ENCODE peak calls at places on chromosomes 16 and 17, in eight cellular contexts. J is H7, V is uterus, M is ovary, P is tibial nerve, B is lower lobe of right lung, Y is H1, K is neural progenitor cell. S is an unnamed sample. For H3K36me3, the result is how much of the 10 kb centered on the place peaks cover.

GRCh38 chr16:72884037-72884436 is 163.9 kb downstream of the ZFHX3 start:
- DNase-seq in J (no peak), V (no peak), M (no peak), P (no peak), B (no peak), Y (no peak), K (no peak), S (no peak)

GRCh38 chr16:70391881-70392481 is 45.3 kb downstream of the DDX19A start:
- DNase-seq in J (no peak), V (peak), M (peak), P (peak), B (no peak), Y (no peak), K (no peak), S (no peak)

GRCh38 chr16:48969611-48970010 is 312.0 kb downstream of the CBLN1 start:
- DNase-seq in J (no peak), V (no peak), M (no peak), P (no peak), B (no peak), Y (no peak), K (no peak), S (no peak)

GRCh38 chr17:40190197-40191021 is 13.1 kb downstream of the RAPGEFL1 start:
- DNase-seq in J (peak), V (no peak), M (no peak), P (no peak), B (no peak), Y (peak), K (peak), S (no peak)

GRCh38 chr16:11080999-11081630 is 136.8 kb downstream of the CLEC16A start:
- DNase-seq in J (no peak), V (no peak), M (no peak), P (no peak), B (no peak), Y (no peak), K (no peak), S (no peak)

GRCh38 chr17:6162216-6162615 is 92.0 kb downstream of the WSCD1 start:
- DNase-seq in J (peak), V (no peak), M (no peak), P (no peak), B (no peak), Y (peak), K (peak), S (no peak)

GRCh38 chr16:65534121-65534528 is 412.3 kb upstream of the CDH11 start:
- DNase-seq in J (no peak), V (no peak), M (no peak), P (no peak), B (no peak), Y (no peak), K (no peak), S (no peak)

GRCh38 chr16:66390346-66391108 is 24.0 kb downstream of the CDH5 start:
- DNase-seq in J (no peak), V (no peak), M (no peak), P (no peak), B (no peak), Y (no peak), K (no peak), S (no peak)

GRCh38 chr16:73274140-73274539 is 226.2 kb upstream of the ZFHX3 start:
- DNase-seq in J (no peak), V (no peak), M (no peak), P (no peak), B (no peak), Y (no peak), K (no peak), S (no peak)

GRCh38 chr17:41140360-41141132 is at the start of gene KRTAP4-6:
- DNase-seq in J (no peak), V (no peak), M (no peak), P (no peak), B (no peak), Y (no peak), K (no peak), S (no peak)

GRCh38 chr17:57871863-57872262 is 22.0 kb upstream of the MRPS23 start:
- DNase-seq in J (peak), V (no peak), M (no peak), P (no peak), B (no peak), Y (no peak), K (no peak), S (no peak)

GRCh38 chr16:30183961-30184429 is 593 bp downstream of the CORO1A start:
- DNase-seq in J (no peak), V (peak), M (no peak), P (no peak), B (peak), Y (no peak), K (no peak), S (peak)

GRCh38 chr16:30637952-30638351 is 12.8 kb upstream of the PRR14 start:
- DNase-seq in J (peak), V (no peak), M (no peak), P (no peak), B (no peak), Y (no peak), K (peak), S (no peak)

GRCh38 chr17:75295220-75296158 is 6.3 kb upstream of the SLC25A19 start:
- DNase-seq in J (no peak), V (no peak), M (no peak), P (no peak), B (no peak), Y (no peak), K (no peak), S (no peak)

GRCh38 chr16:75218256-75219076 is at the start of gene CTRB1:
- DNase-seq in J (peak), V (no peak), M (no peak), P (no peak), B (no peak), Y (no peak), K (no peak), S (no peak)

GRCh38 chr17:80446645-80447405 is 29.6 kb downstream of the NPTX1 start:
- DNase-seq in J (no peak), V (no peak), M (no peak), P (no peak), B (no peak), Y (no peak), K (no peak), S (no peak)

GRCh38 chr16:64540449-64540848 is 581.4 kb downstream of the CDH11 start:
- DNase-seq in J (no peak), V (no peak), M (no peak), P (no peak), B (no peak), Y (no peak), K (no peak), S (no peak)

GRCh38 chr17:75764417-75764710 is 628 bp downstream of the GALK1 start:
- DNase-seq in J (no peak), V (no peak), M (no peak), P (no peak), B (no peak), Y (no peak), K (no peak), S (no peak)

GRCh38 chr16:67445441-67445912 is 14.6 kb downstream of the HSD11B2 start:
- DNase-seq in J (peak), V (peak), M (no peak), P (no peak), B (no peak), Y (no peak), K (no peak), S (no peak)

GRCh38 chr16:74695450-74696422 is 4.9 kb downstream of the MLKL start:
- DNase-seq in J (peak), V (peak), M (peak), P (peak), B (peak), Y (peak), K (peak), S (peak)

GRCh38 chr17:38605852-38606645 is at the start of gene SRCIN1:
- DNase-seq in J (peak), V (peak), M (peak), P (no peak), B (peak), Y (peak), K (peak), S (peak)

GRCh38 chr16:68091604-68092261 is 6.6 kb downstream of the NFATC3 start:
- DNase-seq in J (no peak), V (no peak), M (no peak), P (no peak), B (no peak), Y (no peak), K (no peak), S (no peak)

GRCh38 chr16:1941162-1941923 is 1.7 kb downstream of the MSRB1 start:
- DNase-seq in J (peak), V (no peak), M (no peak), P (no peak), B (no peak), Y (no peak), K (peak), S (no peak)

GRCh38 chr16:3645108-3645503 is 9.4 kb upstream of the DNASE1 start:
- DNase-seq in J (no peak), V (no peak), M (no peak), P (no peak), B (no peak), Y (no peak), K (no peak), S (no peak)

GRCh38 chr17:44198721-44199552 is 747 bp downstream of the ATXN7L3 start:
- DNase-seq in J (peak), V (peak), M (peak), P (no peak), B (peak), Y (peak), K (peak), S (peak)

GRCh38 chr17:39687101-39687545 is 734 bp downstream of the PGAP3 start:
- DNase-seq in J (no peak), V (no peak), M (no peak), P (no peak), B (no peak), Y (no peak), K (no peak), S (no peak)

GRCh38 chr17:73591278-73592078 is 52.8 kb downstream of the SDK2 start:
- DNase-seq in J (no peak), V (no peak), M (no peak), P (no peak), B (no peak), Y (no peak), K (no peak), S (no peak)

GRCh38 chr16:50644730-50645129 is 36.4 kb downstream of the SNX20 start:
- DNase-seq in J (peak), V (peak), M (peak), P (no peak), B (no peak), Y (no peak), K (peak), S (no peak)

GRCh38 chr17:68346448-68346847 is 55.2 kb downstream of the ARSG start:
- DNase-seq in J (peak), V (no peak), M (no peak), P (no peak), B (peak), Y (no peak), K (peak), S (peak)

GRCh38 chr16:1933097-1933661 is 9.8 kb downstream of the MSRB1 start:
- DNase-seq in J (peak), V (no peak), M (no peak), P (no peak), B (no peak), Y (no peak), K (no peak), S (no peak)

GRCh38 chr17:71883845-71884244 is 237.0 kb upstream of the SOX9 start:
- DNase-seq in J (no peak), V (no peak), M (no peak), P (no peak), B (no peak), Y (no peak), K (no peak), S (no peak)

GRCh38 chr17:48567209-48567608 is 10.9 kb downstream of the HOXB4 start:
- DNase-seq in J (no peak), V (no peak), M (no peak), P (no peak), B (no peak), Y (no peak), K (no peak), S (no peak)

GRCh38 chr17:72802726-72803125 is 289.8 kb downstream of the SLC39A11 start:
- DNase-seq in J (no peak), V (no peak), M (no peak), P (no peak), B (no peak), Y (no peak), K (no peak), S (no peak)

GRCh38 chr17:19540706-19541370 is 7.2 kb downstream of the SLC47A1 start:
- DNase-seq in J (no peak), V (no peak), M (no peak), P (no peak), B (no peak), Y (no peak), K (no peak), S (no peak)

DNA sequence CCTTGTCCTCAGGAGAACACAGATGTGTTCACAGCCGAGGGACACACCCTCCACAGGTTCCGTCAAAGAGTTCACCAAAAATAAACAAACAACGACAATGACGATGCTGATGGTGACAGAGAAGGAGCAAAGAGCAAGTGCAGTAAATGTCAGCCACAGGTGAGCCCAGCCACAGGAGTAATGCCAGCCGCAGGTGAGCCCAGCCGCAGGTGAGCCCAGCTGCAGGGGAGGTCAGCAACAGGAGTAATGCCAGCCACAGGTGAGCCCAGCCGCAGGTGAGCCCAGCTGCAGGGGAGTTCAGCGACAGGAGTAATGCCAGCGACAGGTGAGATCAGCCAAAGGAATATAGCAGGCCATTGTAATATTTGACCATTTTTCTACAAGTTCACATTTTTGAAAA is 315.2 kb downstream of the FOXL1 start:
- DNase-seq in J (no peak), V (no peak), M (no peak), P (no peak), B (no peak), Y (no peak), K (no peak), S (no peak)
- H3K36me3 ChIP-seq in J (under half), V (under half), M (under half), P (under half), B (under half), Y (under half), K (under half), S (under half)

DNA sequence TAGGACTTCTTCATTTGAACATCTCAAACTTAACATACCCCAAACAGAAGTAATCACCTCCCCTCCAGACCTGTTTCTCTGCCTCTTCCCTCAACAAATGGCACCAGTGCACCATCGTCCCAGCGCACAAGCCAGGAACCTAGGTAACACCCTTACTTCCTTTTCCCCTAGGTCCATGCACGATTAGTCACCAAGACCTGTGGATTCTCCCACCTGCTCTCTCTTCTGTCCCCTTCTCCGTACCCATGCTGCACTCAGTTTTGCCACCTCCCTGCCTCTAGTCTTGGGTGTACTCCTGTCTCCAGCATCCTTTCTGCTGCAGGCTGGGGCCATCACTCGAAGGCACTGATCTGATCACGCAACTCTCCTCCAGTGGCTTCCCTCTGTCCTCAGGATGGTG is 3.2 kb downstream of the EMC8 start:
- DNase-seq in J (no peak), V (no peak), M (no peak), P (no peak), B (no peak), Y (no peak), K (no peak), S (no peak)
- H3K36me3 ChIP-seq in J (under half), V (under half), M (under half), P (half or more), B (under half), Y (under half), K (under half), S (under half)

GRCh38 chr17:77417575-77417974 is 276.8 kb downstream of the SEC14L1 start:
- DNase-seq in J (no peak), V (no peak), M (no peak), P (no peak), B (no peak), Y (no peak), K (no peak), S (no peak)
- H3K36me3 ChIP-seq in J (under half), V (under half), M (under half), P (under half), B (under half), Y (under half), K (under half), S (under half)

GRCh38 chr16:908526-909155 is 62.1 kb downstream of the LMF1 start:
- DNase-seq in J (no peak), V (no peak), M (no peak), P (no peak), B (no peak), Y (no peak), K (no peak), S (peak)

GRCh38 chr16:907361-907760 is 63.4 kb downstream of the LMF1 start:
- DNase-seq in J (no peak), V (no peak), M (no peak), P (no peak), B (peak), Y (no peak), K (no peak), S (peak)

GRCh38 chr16:906296-906695 is 64.5 kb downstream of the LMF1 start:
- DNase-seq in J (no peak), V (no peak), M (no peak), P (no peak), B (peak), Y (no peak), K (no peak), S (peak)

GRCh38 chr16:909281-910000 is 61.3 kb downstream of the LMF1 start:
- DNase-seq in J (no peak), V (no peak), M (no peak), P (no peak), B (no peak), Y (no peak), K (no peak), S (no peak)

GRCh38 chr16:907819-908218 is 63.0 kb downstream of the LMF1 start:
- DNase-seq in J (no peak), V (no peak), M (no peak), P (no peak), B (peak), Y (no peak), K (no peak), S (peak)
- H3K36me3 ChIP-seq in J (under half), V (under half), M (under half), P (half or more), B (under half), Y (under half), K (under half), S (under half)

DNA sequence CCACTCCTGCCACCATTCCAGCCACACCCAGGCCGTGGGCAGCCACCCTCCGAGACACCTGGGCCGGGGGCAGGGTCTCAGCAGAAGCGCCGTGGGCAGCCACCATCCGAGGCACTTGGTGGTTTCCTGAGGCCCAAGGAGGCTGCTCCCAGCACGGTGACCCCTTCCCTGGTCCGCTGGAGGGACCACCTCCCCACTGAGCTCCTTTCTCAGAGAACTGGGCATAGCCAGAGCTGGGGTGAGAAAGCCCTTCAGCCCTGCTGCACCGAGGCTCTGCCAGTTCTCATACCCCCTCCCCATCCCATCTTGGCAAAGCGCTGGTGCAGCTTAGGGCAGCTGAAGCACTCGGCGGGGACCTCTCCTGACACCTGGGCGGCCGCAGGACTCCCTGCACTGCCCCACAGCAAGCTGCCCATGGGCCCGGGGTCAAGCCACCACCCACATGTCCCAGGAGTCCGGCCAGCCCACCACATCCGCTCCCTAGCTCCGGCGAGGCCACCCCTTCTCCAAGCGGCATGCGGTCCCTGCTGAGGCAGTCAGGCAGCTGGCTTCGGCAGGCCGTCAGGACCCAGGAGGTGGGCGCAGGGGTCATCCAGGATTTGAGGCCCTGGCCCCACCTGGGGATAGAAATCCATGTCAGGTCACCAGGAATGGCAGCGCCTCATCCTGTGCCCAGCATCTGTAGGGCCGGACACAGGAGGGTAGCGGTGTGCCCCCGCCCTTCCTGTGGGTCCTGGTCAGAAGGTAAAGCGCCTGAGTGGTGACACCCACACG is 1.3 kb upstream of the CYBA start:
- DNase-seq in J (no peak), V (no peak), M (no peak), P (no peak), B (peak), Y (no peak), K (no peak), S (no peak)
- H3K36me3 ChIP-seq in J (under half), V (under half), M (under half), P (half or more), B (half or more), Y (under half), K (under half), S (under half)

GRCh38 chr16:57784334-57784733 is 18.0 kb downstream of the KIFC3 start:
- DNase-seq in J (no peak), V (no peak), M (no peak), P (no peak), B (no peak), Y (no peak), K (no peak), S (no peak)

GRCh38 chr16:57783883-57784282 is 18.4 kb downstream of the KIFC3 start:
- DNase-seq in J (no peak), V (no peak), M (no peak), P (no peak), B (no peak), Y (no peak), K (no peak), S (peak)

GRCh38 chr16:57785924-57786323 is 16.4 kb downstream of the KIFC3 start:
- DNase-seq in J (no peak), V (no peak), M (no peak), P (no peak), B (no peak), Y (no peak), K (no peak), S (peak)

GRCh38 chr16:57786632-57787518 is 15.4 kb downstream of the KIFC3 start:
- DNase-seq in J (no peak), V (peak), M (peak), P (no peak), B (peak), Y (no peak), K (no peak), S (no peak)

DNA sequence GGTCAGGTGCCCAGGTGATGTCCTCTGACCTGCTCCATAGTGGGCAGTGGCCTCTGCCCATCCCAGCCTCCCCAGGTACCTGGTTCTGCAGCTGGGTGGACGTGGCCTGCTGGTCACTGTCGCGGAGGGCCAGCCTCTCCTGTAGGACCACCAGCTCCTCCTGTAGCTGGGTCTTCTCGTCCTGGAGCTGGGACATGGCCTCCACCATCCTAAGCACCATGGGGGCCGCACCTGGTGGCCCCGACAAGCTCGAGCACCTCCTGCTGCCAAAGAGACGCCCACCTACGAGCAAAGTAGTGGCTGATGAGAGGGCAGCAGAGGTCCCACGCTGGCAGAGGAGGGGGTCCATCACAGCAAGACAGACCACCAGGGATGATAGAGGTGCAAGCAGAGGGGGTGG is 16.9 kb downstream of the KIFC3 start:
- DNase-seq in J (no peak), V (no peak), M (no peak), P (no peak), B (no peak), Y (no peak), K (no peak), S (no peak)
- H3K36me3 ChIP-seq in J (under half), V (under half), M (under half), P (half or more), B (half or more), Y (under half), K (under half), S (under half)

S was measured in left lung.